ENCODE peak calls at places on chromosomes 6 and 20, in nine cellular contexts. A is anterior cingulate cortex; X is lower lobe of right lung; J is left colon; H is neuronal stem cell; I is fibroblast of villous mesenchyme; F is nephron progenitor cell; Q is upper lobe of left lung; E is activated CD8-positive, alpha-beta memory T cell treated with anti-CD3 and anti-CD28 coated beads, Interleukin-2, amount 10 ng/mL, durations not matched to agents 7 days and 5 days. R is an unnamed sample.

GRCh38 chr20:61539706-61540360 is 287.8 kb downstream of the CDH4 start:
- DNase-seq in A (no peak), X (no peak), J (no peak), H (no peak), I (no peak), F (no peak), Q (no peak), E (no peak), R (no peak)

GRCh38 chr6:46244670-46245069 is 73.9 kb upstream of the ENPP5 start:
- DNase-seq in A (no peak), X (no peak), J (no peak), H (no peak), I (no peak), F (no peak), Q (no peak), E (no peak), R (no peak)

GRCh38 chr6:105400501-105400900 is 2.4 kb downstream of the PREP start:
- DNase-seq in A (no peak), X (no peak), J (no peak), H (no peak), I (peak), F (no peak), Q (no peak), E (no peak), R (no peak)

GRCh38 chr20:49233226-49233625 is 14.0 kb downstream of the DDX27 start:
- DNase-seq in A (no peak), X (no peak), J (no peak), H (no peak), I (no peak), F (no peak), Q (no peak), E (no peak), R (no peak)

GRCh38 chr6:119533603-119534279 is 184.2 kb upstream of the MAN1A1 start:
- DNase-seq in A (no peak), X (no peak), J (no peak), H (no peak), I (peak), F (no peak), Q (no peak), E (no peak), R (no peak)

GRCh38 chr20:44704551-44704971 is 10.6 kb upstream of the CCN5 start:
- DNase-seq in A (no peak), X (no peak), J (no peak), H (no peak), I (peak), F (no peak), Q (no peak), E (no peak), R (no peak)

GRCh38 chr20:21360686-21361085 is 36.6 kb downstream of the NKX2-4 start:
- DNase-seq in A (no peak), X (no peak), J (no peak), H (no peak), I (peak), F (no peak), Q (no peak), E (no peak), R (no peak)

GRCh38 chr6:158718431-158719126 is 68.7 kb downstream of the SYTL3 start:
- DNase-seq in A (no peak), X (no peak), J (no peak), H (peak), I (peak), F (peak), Q (no peak), E (no peak), R (peak)